ENCODE peak calls at places on chromosome 11, in four cellular contexts. S is body of pancreas, X is ovary, M is stomach. N is an unnamed sample.

GRCh38 chr11:14789879-14790484 is 102.0 kb downstream of the CYP2R1 start:
- DNase-seq in S (no peak), X (no peak), M (no peak), N (no peak)

GRCh38 chr11:113090716-113091577 is 129.7 kb downstream of the NCAM1 start:
- DNase-seq in S (no peak), X (no peak), M (no peak), N (no peak)

GRCh38 chr11:120815260-120816100 is 208.4 kb upstream of the TBCEL start:
- DNase-seq in S (no peak), X (no peak), M (no peak), N (no peak)

GRCh38 chr11:17473071-17473744 is 3.4 kb downstream of the ABCC8 start:
- DNase-seq in S (no peak), X (no peak), M (no peak), N (no peak)

GRCh38 chr11:40337118-40337517 is 1122.3 kb downstream of the LRRC4C start:
- DNase-seq in S (no peak), X (no peak), M (no peak), N (no peak)

GRCh38 chr11:66069715-66070603 is at the start of gene PACS1:
- DNase-seq in S (peak), X (peak), M (peak), N (peak)

GRCh38 chr11:78295991-78296930 is 107.5 kb downstream of the USP35 start:
- DNase-seq in S (no peak), X (no peak), M (no peak), N (no peak)

GRCh38 chr11:101721270-101721669 is 137.5 kb upstream of the TRPC6 start:
- DNase-seq in S (no peak), X (no peak), M (no peak), N (no peak)

GRCh38 chr11:33663121-33663520 is 37.5 kb downstream of the C11orf91 start:
- DNase-seq in S (no peak), X (no peak), M (no peak), N (no peak)

GRCh38 chr11:111761056-111761455 is 5.1 kb downstream of the PPP2R1B start:
- DNase-seq in S (peak), X (no peak), M (no peak), N (no peak)

GRCh38 chr11:75969626-75970308 is 154.8 kb downstream of the UVRAG start:
- DNase-seq in S (no peak), X (no peak), M (no peak), N (no peak)

GRCh38 chr11:31809857-31810778 is 1.0 kb downstream of the PAX6 start:
- DNase-seq in S (no peak), X (no peak), M (no peak), N (no peak)

GRCh38 chr11:113114452-113115027 is 153.3 kb downstream of the NCAM1 start:
- DNase-seq in S (peak), X (peak), M (peak), N (no peak)

GRCh38 chr11:68890490-68891231 is 13.0 kb downstream of the MRPL21 start:
- DNase-seq in S (peak), X (no peak), M (peak), N (no peak)

GRCh38 chr11:12901272-12901671 is 107.8 kb upstream of the RASSF10 start:
- DNase-seq in S (no peak), X (no peak), M (no peak), N (no peak)

GRCh38 chr11:47979378-47980092 is 824 bp upstream of the PTPRJ start:
- DNase-seq in S (peak), X (no peak), M (no peak), N (no peak)

GRCh38 chr11:115980336-115980735 is 476.1 kb upstream of the CADM1 start:
- DNase-seq in S (no peak), X (no peak), M (no peak), N (no peak)

GRCh38 chr11:125626381-125626950 is 1.5 kb downstream of the CHEK1 start:
- DNase-seq in S (no peak), X (no peak), M (no peak), N (peak)

GRCh38 chr11:105298630-105299029 is 159.1 kb upstream of the CARD18 start:
- DNase-seq in S (no peak), X (no peak), M (no peak), N (no peak)

GRCh38 chr11:76087749-76088148 is 118.6 kb downstream of the WNT11 start:
- DNase-seq in S (no peak), X (no peak), M (no peak), N (no peak)

GRCh38 chr11:103295704-103296103 is 186.5 kb downstream of the DYNC2H1 start:
- DNase-seq in S (no peak), X (no peak), M (no peak), N (no peak)

GRCh38 chr11:17414317-17414737 is 25.9 kb upstream of the KCNJ11 start:
- DNase-seq in S (peak), X (no peak), M (peak), N (peak)

GRCh38 chr11:29008481-29008880 is 900.3 kb downstream of the METTL15 start:
- DNase-seq in S (no peak), X (no peak), M (no peak), N (no peak)

GRCh38 chr11:65814131-65814959 is 19.4 kb upstream of the SNX32 start:
- DNase-seq in S (no peak), X (no peak), M (peak), N (no peak)

GRCh38 chr11:61141601-61142028 is 19.6 kb downstream of the VPS37C start:
- DNase-seq in S (peak), X (no peak), M (peak), N (peak)

GRCh38 chr11:121249039-121249663 is 43.4 kb upstream of the SC5D start:
- DNase-seq in S (no peak), X (no peak), M (no peak), N (no peak)

GRCh38 chr11:110463153-110463552 is 33.4 kb downstream of the FDX1 start:
- DNase-seq in S (no peak), X (no peak), M (peak), N (no peak)

GRCh38 chr11:10295056-10295901 is 1.3 kb upstream of the SBF2 start:
- DNase-seq in S (no peak), X (no peak), M (no peak), N (no peak)

GRCh38 chr11:106415510-106415909 is 338.0 kb downstream of the AASDHPPT start:
- DNase-seq in S (no peak), X (no peak), M (no peak), N (no peak)

GRCh38 chr11:65777241-65777640 is 3.5 kb downstream of the AP5B1 start:
- DNase-seq in S (no peak), X (no peak), M (peak), N (no peak)

GRCh38 chr11:123475478-123475877 is 45.4 kb downstream of the GRAMD1B start:
- DNase-seq in S (no peak), X (no peak), M (no peak), N (no peak)

GRCh38 chr11:16743478-16743877 is 5.0 kb downstream of the C11orf58 start:
- DNase-seq in S (no peak), X (no peak), M (no peak), N (no peak)

GRCh38 chr11:118929496-118930151 is 3.9 kb upstream of the BCL9L start:
- DNase-seq in S (peak), X (peak), M (peak), N (peak)

GRCh38 chr11:87254582-87254981 is 216.8 kb downstream of the TMEM135 start:
- DNase-seq in S (no peak), X (no peak), M (no peak), N (no peak)
- H3K27ac ChIP-seq in S (no peak), X (no peak), M (no peak), N (no peak)

GRCh38 chr11:70544774-70545625 is 146.7 kb downstream of the CTTN start:
- DNase-seq in S (no peak), X (no peak), M (no peak), N (no peak)

GRCh38 chr11:70546179-70546940 is 148.0 kb downstream of the CTTN start:
- DNase-seq in S (no peak), X (no peak), M (no peak), N (no peak)

GRCh38 chr11:70544067-70544773 is 145.9 kb downstream of the CTTN start:
- DNase-seq in S (no peak), X (no peak), M (no peak), N (no peak)

GRCh38 chr11:70547386-70547785 is 149.1 kb downstream of the CTTN start:
- DNase-seq in S (no peak), X (no peak), M (no peak), N (no peak)

DNA sequence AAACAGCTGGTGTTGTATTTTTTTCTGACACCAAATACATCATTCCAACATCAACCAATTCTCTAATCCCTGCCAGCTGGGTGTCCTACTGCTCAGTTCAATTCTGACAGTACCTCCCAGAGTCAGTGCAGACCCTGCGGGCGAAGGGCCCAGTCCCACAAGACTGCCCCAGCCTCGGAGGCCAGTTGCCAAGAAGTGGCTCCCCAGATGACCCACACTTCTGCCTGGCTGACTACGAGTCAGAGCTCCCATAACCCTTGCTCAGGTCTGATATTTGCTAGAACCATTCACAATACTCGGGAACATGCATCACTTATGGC is 147.3 kb downstream of the CTTN start:
- DNase-seq in S (no peak), X (no peak), M (no peak), N (no peak)
- H3K27ac ChIP-seq in S (no peak), X (no peak), M (no peak), N (no peak)

DNA sequence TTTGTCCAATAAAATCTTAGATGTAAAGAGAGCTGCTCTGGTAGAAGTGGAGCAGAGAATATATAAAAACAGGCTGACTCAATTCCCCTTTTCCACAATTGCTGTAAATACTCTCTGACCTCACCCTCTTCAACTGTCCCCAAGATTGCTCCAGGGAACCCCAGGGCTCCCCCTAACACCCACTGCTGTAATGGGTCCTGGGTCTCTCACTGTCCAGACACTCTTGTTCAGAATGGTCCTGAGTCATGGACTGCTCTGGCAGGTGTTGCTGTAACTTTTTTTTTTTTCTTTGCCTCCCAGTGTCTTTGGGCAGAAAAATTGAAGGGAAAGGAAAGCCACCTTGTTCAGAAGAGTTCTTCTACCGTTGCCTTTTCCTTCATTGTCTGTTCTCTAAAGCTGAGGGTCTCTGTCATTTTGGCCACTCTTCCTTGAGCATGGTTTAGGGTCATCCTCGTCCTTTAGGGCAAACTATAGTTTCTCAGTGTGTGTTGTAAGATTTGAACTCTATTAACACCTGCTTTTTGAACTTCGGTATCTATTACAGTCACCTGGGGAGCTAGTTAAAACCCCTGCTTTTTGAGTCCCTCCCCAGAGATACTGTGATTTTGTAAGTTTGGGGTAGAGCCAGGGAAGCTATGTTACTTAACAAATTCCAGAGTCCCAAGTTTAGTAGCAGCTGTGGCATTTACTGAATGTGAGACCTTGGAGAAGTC is 209.5 kb downstream of the NAV2 start:
- DNase-seq in S (no peak), X (no peak), M (no peak), N (no peak)
- H3K27ac ChIP-seq in S (no peak), X (no peak), M (no peak), N (no peak)

DNA sequence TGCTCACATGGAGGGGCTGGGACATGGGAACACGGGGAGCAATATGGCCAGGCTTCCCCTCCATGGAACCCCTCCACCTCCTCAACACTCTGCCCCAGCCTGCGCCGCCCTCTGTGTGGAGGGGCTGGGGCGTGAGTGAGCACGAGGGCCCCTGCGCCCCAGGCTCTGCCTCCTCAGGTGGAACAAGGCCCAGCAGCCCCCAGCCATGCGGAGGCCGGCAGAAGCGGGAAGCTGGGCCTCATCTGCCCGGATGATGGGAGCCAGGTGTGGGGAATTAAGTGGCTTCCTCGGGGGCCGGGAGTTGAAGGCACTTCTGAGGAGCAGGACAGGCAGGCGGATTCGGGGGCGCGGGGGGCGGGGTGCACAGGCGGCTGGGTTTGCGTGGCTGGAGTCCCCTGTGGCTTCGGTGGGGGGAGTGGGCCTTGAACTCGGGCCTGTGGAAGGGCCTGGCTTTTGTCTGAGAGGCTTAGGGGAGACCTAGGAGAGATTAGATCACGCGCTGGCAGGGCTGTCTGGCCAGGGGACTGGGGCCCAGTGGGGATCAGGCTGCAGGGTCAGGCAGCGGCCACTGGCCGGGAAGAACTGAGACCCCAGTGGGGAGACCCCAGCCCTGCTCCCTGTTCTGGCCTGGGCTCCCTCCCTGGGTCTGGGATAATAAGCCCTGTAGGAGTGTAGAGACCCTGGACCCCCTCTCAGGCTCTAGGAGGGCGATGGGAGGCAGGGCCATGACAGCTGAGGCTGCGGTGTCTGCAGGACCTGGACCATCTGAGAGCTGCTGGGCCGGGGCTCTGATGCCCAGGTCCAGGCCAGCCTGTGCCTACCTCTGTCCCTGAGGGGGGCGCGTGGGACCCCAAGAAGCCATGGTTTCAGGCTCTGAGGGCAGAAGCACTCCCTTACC is 13.3 kb downstream of the PRR33 start:
- DNase-seq in S (peak), X (peak), M (no peak), N (peak)
- H3K27ac ChIP-seq in S (peak), X (no peak), M (peak), N (peak)

GRCh38 chr11:94020777-94021615 is at the start of gene HEPHL1:
- DNase-seq in S (no peak), X (no peak), M (no peak), N (no peak)
- H3K27ac ChIP-seq in S (no peak), X (no peak), M (no peak), N (no peak)

GRCh38 chr11:71999360-71999759 is 651 bp downstream of the IL18BP start:
- DNase-seq in S (no peak), X (peak), M (peak), N (no peak)
- H3K27ac ChIP-seq in S (peak), X (peak), M (peak), N (peak)

DNA sequence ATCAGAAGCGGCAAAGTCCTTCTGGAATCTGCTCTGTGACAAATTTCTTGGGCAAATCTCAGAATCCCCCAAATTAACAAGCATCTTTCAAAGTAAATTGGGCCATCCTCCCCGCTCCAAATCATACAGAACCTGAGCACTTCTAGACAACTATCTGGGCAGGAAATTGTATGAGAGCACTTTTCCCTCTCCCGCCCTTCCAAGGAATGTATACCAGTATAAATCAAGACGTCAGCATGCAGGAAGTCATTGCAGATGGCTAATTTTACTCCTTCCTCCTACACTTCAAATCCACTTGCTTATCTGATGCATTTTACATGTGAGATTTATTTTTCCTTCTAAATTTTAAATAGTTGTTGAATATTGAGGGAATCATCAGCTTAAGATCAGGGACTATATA is 52.1 kb downstream of the NTM start:
- DNase-seq in S (no peak), X (no peak), M (no peak), N (no peak)
- H3K27ac ChIP-seq in S (no peak), X (no peak), M (no peak), N (no peak)

GRCh38 chr11:45924036-45924915 is 1.8 kb downstream of the LARGE2 start:
- DNase-seq in S (peak), X (peak), M (no peak), N (no peak)

GRCh38 chr11:45921561-45922424 is 663 bp upstream of the LARGE2 start:
- DNase-seq in S (peak), X (peak), M (peak), N (peak)

GRCh38 chr11:45924927-45925326 is 2.5 kb downstream of the LARGE2 start:
- DNase-seq in S (no peak), X (no peak), M (no peak), N (no peak)

GRCh38 chr11:45920531-45921477 is 1.7 kb upstream of the LARGE2 start:
- DNase-seq in S (peak), X (peak), M (no peak), N (no peak)

GRCh38 chr11:45922425-45923082 is at the start of gene LARGE2:
- DNase-seq in S (peak), X (no peak), M (peak), N (no peak)
- H3K27ac ChIP-seq in S (peak), X (peak), M (peak), N (no peak)

N was measured in Peyer's patch.